ENCODE peak calls at places on chromosomes 7 and 10, in four cellular contexts. T is HepG2, J is H1, H is GM12878. P is an unnamed sample. For H3K4me1, the result is how much of the 10 kb centered on the place peaks cover.

GRCh38 chr10:71439670-71440425 is 43.1 kb downstream of the CDH23 start:
- DNase-seq in H (no peak), J (no peak), T (no peak), P (no peak)

GRCh38 chr10:120982507-120982906 is 131.3 kb downstream of the WDR11 start:
- DNase-seq in T (no peak), H (no peak), J (no peak), P (no peak)

GRCh38 chr10:60762554-60762953 is 15.7 kb upstream of the CDK1 start:
- DNase-seq in J (peak), H (no peak), T (no peak), P (peak)

GRCh38 chr7:78620931-78621330 is 822.4 kb downstream of the PHTF2 start:
- DNase-seq in J (no peak), H (no peak), T (peak), P (peak)

GRCh38 chr7:159060440-159060839 is 84.2 kb downstream of the VIPR2 start:
- DNase-seq in H (no peak), T (no peak), J (no peak), P (no peak)

GRCh38 chr10:97517778-97518561 is 19.2 kb downstream of the UBTD1 start:
- DNase-seq in T (no peak), J (peak), H (no peak), P (no peak)

GRCh38 chr7:99142727-99143521 is 984 bp downstream of the SMURF1 start:
- DNase-seq in H (peak), J (peak), T (peak), P (peak)

GRCh38 chr10:69229565-69229886 is 9.4 kb downstream of the HKDC1 start:
- DNase-seq in H (no peak), J (no peak), T (no peak), P (no peak)

GRCh38 chr7:155052982-155053381 is 17.1 kb upstream of the HTR5A start:
- DNase-seq in T (no peak), J (no peak), H (no peak), P (no peak)

GRCh38 chr10:667096-667495 is 22.4 kb downstream of the DIP2C start:
- DNase-seq in J (peak), T (no peak), H (no peak), P (no peak)

GRCh38 chr7:43782768-43783555 is 24.5 kb downstream of the BLVRA start:
- DNase-seq in J (no peak), T (no peak), H (no peak), P (no peak)

GRCh38 chr10:3542185-3542611 is 242.8 kb downstream of the KLF6 start:
- DNase-seq in J (no peak), H (no peak), T (no peak), P (no peak)

GRCh38 chr7:73839743-73840714 is 2.3 kb downstream of the METTL27 start:
- DNase-seq in J (no peak), T (no peak), H (no peak), P (no peak)

GRCh38 chr7:135159359-135160087 is 11.0 kb downstream of the CYREN start:
- DNase-seq in J (no peak), T (no peak), H (no peak), P (no peak)

GRCh38 chr7:156064921-156065386 is 252.7 kb upstream of the SHH start:
- DNase-seq in T (peak), H (no peak), J (no peak), P (no peak)

GRCh38 chr7:70208236-70209063 is 610.2 kb downstream of the AUTS2 start:
- DNase-seq in H (no peak), T (no peak), J (no peak), P (no peak)

GRCh38 chr7:155002411-155003214 is at the start of gene PAXIP1:
- DNase-seq in H (no peak), T (peak), J (peak), P (peak)

GRCh38 chr10:68406815-68407585 is at the start of gene RUFY2:
- DNase-seq in J (peak), H (peak), T (peak), P (peak)

GRCh38 chr10:17733620-17734019 is 18.4 kb upstream of the TMEM236 start:
- DNase-seq in T (no peak), J (no peak), H (no peak), P (no peak)

GRCh38 chr10:13351340-13351915 is 3.3 kb upstream of the SEPHS1 start:
- DNase-seq in H (no peak), T (no peak), J (peak), P (peak)

GRCh38 chr10:47330804-47331203 is 8.6 kb downstream of the GDF2 start:
- DNase-seq in H (no peak), J (no peak), T (no peak), P (no peak)

DNA sequence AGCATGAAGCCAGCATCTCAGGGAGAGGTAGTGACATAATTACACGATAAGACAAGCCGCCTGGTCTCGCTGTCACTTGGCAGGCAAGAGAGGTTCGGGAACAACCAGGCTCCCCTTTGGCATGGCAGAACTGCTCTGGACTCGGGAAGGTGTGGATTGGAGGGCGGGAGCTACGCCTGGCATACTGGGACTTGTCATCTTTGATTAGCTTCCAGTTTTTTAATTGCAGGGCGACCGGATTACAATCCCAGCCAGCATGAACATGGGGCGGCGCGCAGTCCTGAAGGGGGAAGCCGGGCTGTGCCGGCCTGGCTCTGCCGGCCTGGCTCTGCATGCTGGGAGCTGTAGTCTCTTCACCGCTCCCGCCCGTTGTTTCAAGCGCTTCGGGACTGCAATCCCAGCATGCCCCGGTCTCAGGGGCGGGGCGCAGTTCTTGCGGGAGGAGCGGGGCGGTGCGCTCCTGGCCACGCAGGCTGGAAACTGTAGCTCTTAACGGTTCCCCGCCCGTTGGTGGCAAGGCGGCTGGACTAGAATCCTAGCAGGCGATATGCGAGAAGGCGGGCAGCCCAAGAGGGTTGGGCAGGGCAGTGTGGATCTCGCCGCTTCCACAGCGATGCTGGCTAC is 45.5 kb upstream of the ZNF716 start:
- DNase-seq in H (no peak), J (no peak), T (no peak), P (no peak)
- TF ChIP-seq SUZ12 in H (no peak), J (no peak), T (no peak), P (no peak)

GRCh38 chr10:117462816-117463544 is 79.6 kb upstream of the EMX2 start:
- DNase-seq in J (no peak), H (no peak), T (no peak), P (no peak)

GRCh38 chr10:117463545-117463920 is 79.0 kb upstream of the EMX2 start:
- DNase-seq in T (no peak), J (no peak), H (no peak), P (no peak)

GRCh38 chr10:117461766-117462423 is 80.7 kb upstream of the EMX2 start:
- DNase-seq in J (no peak), T (no peak), H (no peak), P (no peak)

GRCh38 chr10:117460846-117461765 is 81.4 kb upstream of the EMX2 start:
- DNase-seq in H (no peak), J (no peak), T (no peak), P (no peak)

DNA sequence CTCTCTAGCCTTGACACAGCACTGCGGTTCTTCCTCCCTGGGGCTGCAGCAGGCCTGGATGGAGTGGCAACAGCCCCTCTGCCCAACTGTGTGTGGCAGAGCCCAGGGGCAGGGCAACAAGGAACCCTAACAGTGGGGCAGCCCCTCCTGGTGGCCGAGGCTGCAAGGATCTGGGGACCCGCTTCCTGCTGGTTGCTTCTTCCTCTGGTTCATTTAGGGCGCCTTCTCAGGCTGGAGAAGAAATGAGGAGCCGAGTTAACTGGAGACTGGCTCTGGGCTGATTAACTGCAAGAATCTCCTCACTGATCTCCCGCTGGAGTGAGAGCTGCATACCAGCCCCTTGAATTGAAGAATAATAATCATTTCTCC is 80.1 kb upstream of the EMX2 start:
- DNase-seq in J (peak), T (no peak), H (no peak), P (no peak)
- TF ChIP-seq YY1 in J (no peak), T (no peak), H (no peak), P (no peak)

DNA sequence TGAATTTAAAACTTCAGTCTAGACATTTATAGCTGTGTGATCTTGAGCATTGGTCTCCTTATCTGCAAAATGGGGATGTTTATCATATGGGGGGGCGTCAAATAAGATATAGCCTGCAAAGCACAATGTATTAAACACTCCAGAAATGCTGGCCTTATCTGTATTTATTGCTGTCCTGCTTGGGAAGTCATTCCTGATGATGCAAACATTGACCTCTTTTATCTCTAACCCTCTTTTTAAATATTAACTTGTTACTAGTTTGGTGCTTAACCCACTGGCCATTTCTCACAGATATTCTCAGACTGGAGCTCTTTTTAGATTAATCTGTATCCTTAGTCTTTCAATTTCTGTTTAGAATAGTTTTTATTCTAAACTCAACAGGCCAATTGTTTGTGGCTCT is 13.2 kb downstream of the MRPS33 start:
- DNase-seq in J (no peak), H (no peak), T (peak), P (no peak)
- H3K4me1 ChIP-seq in J (under half), H (under half), T (half or more), P (under half)

DNA sequence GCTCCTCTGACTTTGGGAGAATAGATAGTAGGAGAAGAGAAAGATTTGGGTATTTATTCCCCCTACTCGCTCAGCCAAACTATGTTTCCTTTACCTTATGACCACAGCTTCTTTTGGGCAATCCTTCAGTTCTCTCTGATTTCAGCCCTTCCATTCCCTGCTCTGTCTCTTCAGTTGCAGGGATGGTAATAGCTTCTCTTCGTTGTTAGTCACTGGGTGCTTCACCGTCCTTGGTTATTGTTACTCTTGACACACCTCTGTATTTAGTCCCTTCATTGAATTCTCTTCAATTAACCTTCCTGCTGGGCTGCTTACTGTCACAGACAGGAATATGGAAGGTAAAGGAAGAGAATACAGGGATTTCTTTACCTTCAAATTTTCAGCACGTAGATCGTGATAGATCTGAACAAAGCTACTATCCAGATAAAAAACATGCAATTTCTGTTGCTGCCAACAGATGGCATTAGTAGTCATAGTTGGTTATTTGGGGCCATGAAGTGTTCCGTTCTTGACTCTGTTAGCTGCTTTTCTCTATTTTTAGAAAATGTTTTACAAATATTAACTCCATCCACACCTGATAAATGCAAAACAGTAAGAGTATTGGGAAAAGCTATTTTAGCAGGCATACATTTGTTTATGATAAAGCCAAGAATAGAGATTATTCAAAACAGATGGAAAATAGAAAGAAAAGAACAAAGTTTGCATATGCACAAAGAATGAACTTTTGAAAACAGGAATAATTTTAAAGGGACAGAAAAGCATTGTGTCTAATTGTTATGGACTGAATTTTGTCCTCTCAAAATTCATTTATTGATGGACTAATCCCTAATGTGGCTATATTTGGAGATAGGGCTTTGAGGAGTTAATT is 14.0 kb upstream of the PTTG1IP2 start:
- DNase-seq in J (no peak), H (peak), T (peak), P (no peak)
- TF ChIP-seq SUZ12 in J (no peak), H (no peak), T (no peak), P (no peak)

P was measured in NT2/D1.